ENCODE peak calls at places on chromosomes 5 and 9, in nine cellular contexts. One of them, this sample, is unnamed.

GRCh38 chr9:123216387-123216786 is 52.0 kb downstream of the STRBP start:
- DNase-seq in body of pancreas: no peak
- DNase-seq in psoas muscle: no peak
- DNase-seq in AG04450: no peak
- DNase-seq in hepatocyte: no peak
- DNase-seq in cardiac muscle cell: no peak
- DNase-seq in lower lobe of right lung: no peak
- DNase-seq in stomach: no peak
- DNase-seq in ovary: no peak
- DNase-seq in this sample: peak

GRCh38 chr5:149062371-149063016 is 368 bp downstream of the SH3TC2 start:
- DNase-seq in lower lobe of right lung: no peak
- DNase-seq in body of pancreas: no peak
- DNase-seq in stomach: no peak
- DNase-seq in ovary: no peak
- DNase-seq in hepatocyte: peak
- DNase-seq in cardiac muscle cell: no peak
- DNase-seq in AG04450: no peak
- DNase-seq in psoas muscle: no peak
- DNase-seq in this sample: peak

GRCh38 chr9:125646222-125647100 is 60.5 kb downstream of the MAPKAP1 start:
- DNase-seq in cardiac muscle cell: no peak
- DNase-seq in AG04450: no peak
- DNase-seq in stomach: no peak
- DNase-seq in body of pancreas: no peak
- DNase-seq in ovary: no peak
- DNase-seq in psoas muscle: no peak
- DNase-seq in hepatocyte: no peak
- DNase-seq in lower lobe of right lung: no peak
- DNase-seq in this sample: no peak

GRCh38 chr9:85112933-85113418 is 443.4 kb downstream of the NTRK2 start:
- DNase-seq in stomach: no peak
- DNase-seq in psoas muscle: no peak
- DNase-seq in AG04450: no peak
- DNase-seq in body of pancreas: no peak
- DNase-seq in cardiac muscle cell: no peak
- DNase-seq in lower lobe of right lung: no peak
- DNase-seq in hepatocyte: peak
- DNase-seq in ovary: no peak
- DNase-seq in this sample: no peak

GRCh38 chr5:122067330-122067885 is 10.7 kb downstream of the LOX start:
- DNase-seq in lower lobe of right lung: no peak
- DNase-seq in hepatocyte: no peak
- DNase-seq in ovary: no peak
- DNase-seq in cardiac muscle cell: no peak
- DNase-seq in psoas muscle: no peak
- DNase-seq in body of pancreas: no peak
- DNase-seq in AG04450: no peak
- DNase-seq in stomach: no peak
- DNase-seq in this sample: no peak

GRCh38 chr9:101566904-101567724 is 27.7 kb downstream of the PPP3R2 start:
- DNase-seq in cardiac muscle cell: no peak
- DNase-seq in AG04450: no peak
- DNase-seq in stomach: no peak
- DNase-seq in lower lobe of right lung: no peak
- DNase-seq in psoas muscle: no peak
- DNase-seq in ovary: no peak
- DNase-seq in body of pancreas: no peak
- DNase-seq in hepatocyte: peak
- DNase-seq in this sample: peak

GRCh38 chr9:14479187-14479586 is 165.2 kb upstream of the NFIB start:
- DNase-seq in cardiac muscle cell: no peak
- DNase-seq in psoas muscle: no peak
- DNase-seq in body of pancreas: no peak
- DNase-seq in hepatocyte: no peak
- DNase-seq in lower lobe of right lung: no peak
- DNase-seq in stomach: no peak
- DNase-seq in AG04450: no peak
- DNase-seq in ovary: no peak
- DNase-seq in this sample: no peak

GRCh38 chr9:131273791-131274673 is 2.3 kb downstream of the FAM78A start:
- DNase-seq in hepatocyte: no peak
- DNase-seq in psoas muscle: peak
- DNase-seq in lower lobe of right lung: no peak
- DNase-seq in stomach: no peak
- DNase-seq in ovary: no peak
- DNase-seq in body of pancreas: no peak
- DNase-seq in AG04450: no peak
- DNase-seq in cardiac muscle cell: no peak
- DNase-seq in this sample: no peak

GRCh38 chr5:42621242-42621641 is 135.4 kb upstream of the CCDC152 start:
- DNase-seq in hepatocyte: no peak
- DNase-seq in cardiac muscle cell: no peak
- DNase-seq in AG04450: no peak
- DNase-seq in stomach: no peak
- DNase-seq in ovary: no peak
- DNase-seq in lower lobe of right lung: no peak
- DNase-seq in body of pancreas: no peak
- DNase-seq in psoas muscle: no peak
- DNase-seq in this sample: no peak

GRCh38 chr5:96176022-96176421 is 214.4 kb upstream of the ELL2 start:
- DNase-seq in hepatocyte: no peak
- DNase-seq in psoas muscle: no peak
- DNase-seq in stomach: no peak
- DNase-seq in AG04450: no peak
- DNase-seq in lower lobe of right lung: no peak
- DNase-seq in ovary: no peak
- DNase-seq in cardiac muscle cell: no peak
- DNase-seq in body of pancreas: no peak
- DNase-seq in this sample: no peak

GRCh38 chr5:95081500-95082355 is 203.2 kb downstream of the MCTP1 start:
- DNase-seq in cardiac muscle cell: no peak
- DNase-seq in psoas muscle: peak
- DNase-seq in hepatocyte: peak
- DNase-seq in stomach: peak
- DNase-seq in AG04450: peak
- DNase-seq in body of pancreas: no peak
- DNase-seq in ovary: no peak
- DNase-seq in lower lobe of right lung: peak
- DNase-seq in this sample: peak

GRCh38 chr5:321726-322251 is 275 bp downstream of the AHRR start:
- DNase-seq in body of pancreas: no peak
- DNase-seq in stomach: no peak
- DNase-seq in lower lobe of right lung: no peak
- DNase-seq in ovary: no peak
- DNase-seq in psoas muscle: peak
- DNase-seq in hepatocyte: no peak
- DNase-seq in cardiac muscle cell: no peak
- DNase-seq in AG04450: no peak
- DNase-seq in this sample: no peak

GRCh38 chr5:322942-323879 is 1.7 kb downstream of the AHRR start:
- DNase-seq in psoas muscle: peak
- DNase-seq in lower lobe of right lung: no peak
- DNase-seq in body of pancreas: no peak
- DNase-seq in ovary: no peak
- DNase-seq in AG04450: no peak
- DNase-seq in stomach: no peak
- DNase-seq in cardiac muscle cell: no peak
- DNase-seq in hepatocyte: no peak
- DNase-seq in this sample: no peak

GRCh38 chr5:320524-321232 is 836 bp upstream of the AHRR start:
- DNase-seq in cardiac muscle cell: no peak
- DNase-seq in AG04450: no peak
- DNase-seq in hepatocyte: no peak
- DNase-seq in lower lobe of right lung: no peak
- DNase-seq in stomach: no peak
- DNase-seq in ovary: no peak
- DNase-seq in psoas muscle: peak
- DNase-seq in body of pancreas: no peak
- DNase-seq in this sample: no peak

GRCh38 chr5:321233-321725 is at the start of gene AHRR:
- DNase-seq in ovary: peak
- DNase-seq in AG04450: no peak
- DNase-seq in hepatocyte: peak
- DNase-seq in cardiac muscle cell: peak
- DNase-seq in lower lobe of right lung: peak
- DNase-seq in psoas muscle: peak
- DNase-seq in body of pancreas: peak
- DNase-seq in stomach: peak
- DNase-seq in this sample: peak

GRCh38 chr5:322281-322941 is 897 bp downstream of the AHRR start:
- DNase-seq in ovary: no peak
- DNase-seq in cardiac muscle cell: no peak
- DNase-seq in AG04450: no peak
- DNase-seq in body of pancreas: no peak
- DNase-seq in hepatocyte: no peak
- DNase-seq in lower lobe of right lung: no peak
- DNase-seq in stomach: no peak
- DNase-seq in psoas muscle: peak
- DNase-seq in this sample: no peak
- H3K4me3 ChIP-seq in ovary: peak
- H3K4me3 ChIP-seq in cardiac muscle cell: no peak
- H3K4me3 ChIP-seq in AG04450: peak
- H3K4me3 ChIP-seq in body of pancreas: no peak
- H3K4me3 ChIP-seq in hepatocyte: no peak
- H3K4me3 ChIP-seq in lower lobe of right lung: peak
- H3K4me3 ChIP-seq in stomach: peak
- H3K4me3 ChIP-seq in psoas muscle: peak
- H3K4me3 ChIP-seq in this sample: peak

DNA sequence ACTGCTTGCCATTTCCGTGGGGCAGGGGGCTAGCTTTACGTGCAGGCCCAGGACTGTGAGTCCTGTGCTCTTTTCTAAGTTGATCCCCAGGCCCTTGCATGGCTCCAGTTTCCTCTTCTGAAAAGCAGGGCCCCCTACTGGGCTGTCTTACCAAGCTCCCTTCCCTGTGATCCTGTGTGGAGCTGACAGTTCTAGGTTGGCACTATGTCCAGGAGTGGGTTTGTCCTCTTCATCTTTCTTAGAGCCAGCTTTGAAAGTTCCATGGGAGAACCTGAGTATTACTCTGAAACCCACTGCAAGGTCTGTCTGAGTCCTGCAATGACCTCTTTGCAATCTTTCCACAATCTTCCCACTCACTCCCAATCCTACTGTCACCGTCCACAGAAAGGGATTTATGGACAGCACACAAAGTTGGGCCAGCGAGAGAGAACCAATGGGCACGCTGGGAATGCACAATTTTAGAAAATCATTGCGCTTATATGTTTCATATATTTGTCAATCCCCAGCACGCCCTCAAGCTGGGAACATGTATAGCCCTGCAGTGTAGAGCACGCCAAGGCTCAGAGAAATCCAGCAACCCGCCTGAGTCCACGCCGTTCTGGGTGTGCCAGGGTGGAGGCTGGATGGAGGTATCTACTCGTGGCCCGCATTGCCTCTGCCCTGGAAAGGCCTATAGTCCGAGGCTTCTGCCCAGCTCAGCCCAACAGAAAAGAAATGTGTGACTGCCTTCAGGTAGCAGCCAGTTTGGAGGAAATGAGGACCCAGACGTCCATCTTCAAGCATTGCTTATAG is 18.0 kb downstream of the S1PR3 start:
- DNase-seq in body of pancreas: no peak
- DNase-seq in cardiac muscle cell: no peak
- DNase-seq in hepatocyte: no peak
- DNase-seq in AG04450: no peak
- DNase-seq in lower lobe of right lung: no peak
- DNase-seq in ovary: no peak
- DNase-seq in stomach: no peak
- DNase-seq in psoas muscle: no peak
- DNase-seq in this sample: no peak
- TF ChIP-seq CTCF in body of pancreas: no peak
- TF ChIP-seq CTCF in cardiac muscle cell: peak
- TF ChIP-seq CTCF in hepatocyte: peak
- TF ChIP-seq CTCF in AG04450: peak
- TF ChIP-seq CTCF in lower lobe of right lung: no peak
- TF ChIP-seq CTCF in ovary: no peak
- TF ChIP-seq CTCF in stomach: no peak
- TF ChIP-seq CTCF in psoas muscle: no peak
- TF ChIP-seq CTCF in this sample: peak

GRCh38 chr9:17930091-17930490 is 351.2 kb downstream of the SH3GL2 start:
- DNase-seq in lower lobe of right lung: no peak
- DNase-seq in stomach: peak
- DNase-seq in psoas muscle: no peak
- DNase-seq in ovary: no peak
- DNase-seq in hepatocyte: no peak
- DNase-seq in cardiac muscle cell: no peak
- DNase-seq in AG04450: no peak
- DNase-seq in body of pancreas: no peak
- DNase-seq in this sample: no peak
- H3K27ac ChIP-seq in lower lobe of right lung: no peak
- H3K27ac ChIP-seq in stomach: no peak
- H3K27ac ChIP-seq in psoas muscle: no peak
- H3K27ac ChIP-seq in ovary: no peak
- H3K27ac ChIP-seq in hepatocyte: no peak
- H3K27ac ChIP-seq in cardiac muscle cell: no peak
- H3K27ac ChIP-seq in AG04450: no peak
- H3K27ac ChIP-seq in body of pancreas: no peak
- H3K27ac ChIP-seq in this sample: no peak

GRCh38 chr9:128006360-128007024 is 25.7 kb upstream of the EEIG1 start:
- DNase-seq in hepatocyte: no peak
- DNase-seq in lower lobe of right lung: no peak
- DNase-seq in AG04450: no peak
- DNase-seq in ovary: no peak
- DNase-seq in psoas muscle: no peak
- DNase-seq in cardiac muscle cell: no peak
- DNase-seq in stomach: no peak
- DNase-seq in body of pancreas: no peak
- DNase-seq in this sample: no peak

GRCh38 chr9:128008171-128008570 is 27.4 kb upstream of the EEIG1 start:
- DNase-seq in stomach: no peak
- DNase-seq in hepatocyte: no peak
- DNase-seq in cardiac muscle cell: no peak
- DNase-seq in lower lobe of right lung: no peak
- DNase-seq in body of pancreas: no peak
- DNase-seq in psoas muscle: no peak
- DNase-seq in ovary: no peak
- DNase-seq in AG04450: no peak
- DNase-seq in this sample: no peak

GRCh38 chr9:128007566-128008138 is 26.9 kb upstream of the EEIG1 start:
- DNase-seq in body of pancreas: peak
- DNase-seq in ovary: peak
- DNase-seq in stomach: peak
- DNase-seq in cardiac muscle cell: peak
- DNase-seq in hepatocyte: peak
- DNase-seq in AG04450: no peak
- DNase-seq in psoas muscle: peak
- DNase-seq in lower lobe of right lung: peak
- DNase-seq in this sample: no peak

GRCh38 chr9:128004011-128004604 is 23.3 kb upstream of the EEIG1 start:
- DNase-seq in psoas muscle: no peak
- DNase-seq in lower lobe of right lung: no peak
- DNase-seq in ovary: no peak
- DNase-seq in hepatocyte: no peak
- DNase-seq in AG04450: no peak
- DNase-seq in cardiac muscle cell: no peak
- DNase-seq in body of pancreas: no peak
- DNase-seq in stomach: no peak
- DNase-seq in this sample: no peak

DNA sequence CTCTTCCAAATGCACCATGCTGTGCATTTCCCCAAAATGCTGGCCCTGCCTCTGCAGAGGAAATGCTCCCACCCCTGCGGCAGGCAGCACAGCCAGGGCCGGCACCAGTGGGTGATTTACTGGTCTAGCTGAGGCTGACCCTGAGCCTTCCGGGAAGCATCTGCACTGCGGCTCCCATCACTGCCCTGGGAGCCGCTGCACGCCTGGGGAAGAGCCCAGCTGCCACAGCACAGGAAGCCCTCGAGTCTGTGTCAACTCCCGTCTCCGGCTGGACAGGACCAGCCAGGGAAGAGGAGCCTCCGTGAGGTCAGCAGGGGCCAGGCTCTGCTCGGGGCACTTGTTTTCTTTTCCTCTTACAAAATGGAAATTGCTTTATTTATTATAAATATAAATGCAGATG is 25.1 kb upstream of the EEIG1 start:
- DNase-seq in body of pancreas: no peak
- DNase-seq in ovary: peak
- DNase-seq in hepatocyte: no peak
- DNase-seq in cardiac muscle cell: no peak
- DNase-seq in AG04450: no peak
- DNase-seq in lower lobe of right lung: no peak
- DNase-seq in psoas muscle: peak
- DNase-seq in stomach: no peak
- DNase-seq in this sample: no peak
- H3K4me3 ChIP-seq in body of pancreas: no peak
- H3K4me3 ChIP-seq in ovary: no peak
- H3K4me3 ChIP-seq in hepatocyte: no peak
- H3K4me3 ChIP-seq in cardiac muscle cell: no peak
- H3K4me3 ChIP-seq in AG04450: no peak
- H3K4me3 ChIP-seq in lower lobe of right lung: no peak
- H3K4me3 ChIP-seq in psoas muscle: no peak
- H3K4me3 ChIP-seq in stomach: no peak
- H3K4me3 ChIP-seq in this sample: no peak

This sample was measured in brain microvascular endothelial cell.